ENCODE peak calls at places on chromosomes 11 and 22, in nine cellular contexts. One of them, this sample, is unnamed.

GRCh38 chr22:20591660-20592310 is 84.4 kb downstream of the MED15 start:
- DNase-seq in WERI-Rb-1: peak
- DNase-seq in transverse colon: no peak
- DNase-seq in CD8-positive, alpha-beta T cell: no peak
- DNase-seq in ovary: no peak
- DNase-seq in right atrium auricular region: no peak
- DNase-seq in cardiac muscle cell: peak
- DNase-seq in GM23338: peak
- DNase-seq in coronary artery: no peak
- DNase-seq in this sample: no peak

GRCh38 chr11:44711113-44711512 is 15.6 kb upstream of the TSPAN18 start:
- DNase-seq in CD8-positive, alpha-beta T cell: no peak
- DNase-seq in ovary: no peak
- DNase-seq in WERI-Rb-1: peak
- DNase-seq in GM23338: peak
- DNase-seq in transverse colon: no peak
- DNase-seq in coronary artery: no peak
- DNase-seq in right atrium auricular region: no peak
- DNase-seq in cardiac muscle cell: no peak
- DNase-seq in this sample: no peak

GRCh38 chr11:40252236-40252635 is 1207.2 kb downstream of the LRRC4C start:
- DNase-seq in coronary artery: no peak
- DNase-seq in CD8-positive, alpha-beta T cell: no peak
- DNase-seq in right atrium auricular region: no peak
- DNase-seq in cardiac muscle cell: no peak
- DNase-seq in ovary: no peak
- DNase-seq in WERI-Rb-1: no peak
- DNase-seq in transverse colon: no peak
- DNase-seq in GM23338: no peak
- DNase-seq in this sample: no peak

GRCh38 chr22:36644333-36644757 is 59.2 kb downstream of the CACNG2 start:
- DNase-seq in right atrium auricular region: no peak
- DNase-seq in cardiac muscle cell: peak
- DNase-seq in ovary: no peak
- DNase-seq in coronary artery: no peak
- DNase-seq in WERI-Rb-1: no peak
- DNase-seq in CD8-positive, alpha-beta T cell: no peak
- DNase-seq in GM23338: peak
- DNase-seq in transverse colon: no peak
- DNase-seq in this sample: peak

GRCh38 chr11:48127521-48128183 is 89.0 kb upstream of the OR4B1 start:
- DNase-seq in WERI-Rb-1: no peak
- DNase-seq in ovary: no peak
- DNase-seq in right atrium auricular region: no peak
- DNase-seq in coronary artery: no peak
- DNase-seq in CD8-positive, alpha-beta T cell: no peak
- DNase-seq in cardiac muscle cell: no peak
- DNase-seq in GM23338: no peak
- DNase-seq in transverse colon: no peak
- DNase-seq in this sample: no peak

GRCh38 chr11:122101625-122102291 is 14.3 kb downstream of the BLID start:
- DNase-seq in transverse colon: peak
- DNase-seq in coronary artery: peak
- DNase-seq in cardiac muscle cell: peak
- DNase-seq in GM23338: peak
- DNase-seq in CD8-positive, alpha-beta T cell: no peak
- DNase-seq in ovary: peak
- DNase-seq in WERI-Rb-1: peak
- DNase-seq in right atrium auricular region: peak
- DNase-seq in this sample: peak

GRCh38 chr22:27219036-27219435 is 561.6 kb downstream of the MIAT start:
- DNase-seq in right atrium auricular region: no peak
- DNase-seq in GM23338: no peak
- DNase-seq in WERI-Rb-1: no peak
- DNase-seq in transverse colon: no peak
- DNase-seq in cardiac muscle cell: no peak
- DNase-seq in coronary artery: peak
- DNase-seq in CD8-positive, alpha-beta T cell: no peak
- DNase-seq in ovary: no peak
- DNase-seq in this sample: no peak

GRCh38 chr11:110818032-110818687 is 105.9 kb upstream of the ARHGAP20 start:
- DNase-seq in ovary: no peak
- DNase-seq in WERI-Rb-1: no peak
- DNase-seq in right atrium auricular region: no peak
- DNase-seq in transverse colon: no peak
- DNase-seq in GM23338: no peak
- DNase-seq in coronary artery: no peak
- DNase-seq in cardiac muscle cell: peak
- DNase-seq in CD8-positive, alpha-beta T cell: no peak
- DNase-seq in this sample: peak

GRCh38 chr11:9573775-9574555 is 495 bp downstream of the WEE1 start:
- DNase-seq in WERI-Rb-1: no peak
- DNase-seq in transverse colon: peak
- DNase-seq in GM23338: no peak
- DNase-seq in ovary: peak
- DNase-seq in CD8-positive, alpha-beta T cell: peak
- DNase-seq in coronary artery: peak
- DNase-seq in right atrium auricular region: no peak
- DNase-seq in cardiac muscle cell: peak
- DNase-seq in this sample: no peak

GRCh38 chr22:30538280-30538679 is 8.3 kb downstream of the SEC14L6 start:
- DNase-seq in transverse colon: no peak
- DNase-seq in GM23338: no peak
- DNase-seq in right atrium auricular region: no peak
- DNase-seq in ovary: no peak
- DNase-seq in CD8-positive, alpha-beta T cell: no peak
- DNase-seq in WERI-Rb-1: no peak
- DNase-seq in coronary artery: no peak
- DNase-seq in cardiac muscle cell: peak
- DNase-seq in this sample: peak

GRCh38 chr11:44619931-44620725 is 54.7 kb downstream of the CD82 start:
- DNase-seq in transverse colon: peak
- DNase-seq in WERI-Rb-1: peak
- DNase-seq in cardiac muscle cell: no peak
- DNase-seq in CD8-positive, alpha-beta T cell: no peak
- DNase-seq in ovary: peak
- DNase-seq in right atrium auricular region: peak
- DNase-seq in coronary artery: peak
- DNase-seq in GM23338: no peak
- DNase-seq in this sample: no peak

GRCh38 chr11:130786987-130787688 is 129.1 kb downstream of the SNX19 start:
- DNase-seq in right atrium auricular region: no peak
- DNase-seq in cardiac muscle cell: no peak
- DNase-seq in transverse colon: no peak
- DNase-seq in WERI-Rb-1: no peak
- DNase-seq in CD8-positive, alpha-beta T cell: no peak
- DNase-seq in GM23338: no peak
- DNase-seq in coronary artery: no peak
- DNase-seq in ovary: no peak
- DNase-seq in this sample: peak

GRCh38 chr22:24994070-24994763 is 41.7 kb downstream of the KIAA1671 start:
- DNase-seq in WERI-Rb-1: peak
- DNase-seq in CD8-positive, alpha-beta T cell: no peak
- DNase-seq in right atrium auricular region: no peak
- DNase-seq in ovary: no peak
- DNase-seq in coronary artery: no peak
- DNase-seq in GM23338: peak
- DNase-seq in transverse colon: peak
- DNase-seq in cardiac muscle cell: no peak
- DNase-seq in this sample: peak

GRCh38 chr11:120500414-120500936 is 11.1 kb upstream of the GRIK4 start:
- DNase-seq in ovary: no peak
- DNase-seq in right atrium auricular region: peak
- DNase-seq in CD8-positive, alpha-beta T cell: no peak
- DNase-seq in GM23338: peak
- DNase-seq in cardiac muscle cell: no peak
- DNase-seq in WERI-Rb-1: no peak
- DNase-seq in coronary artery: no peak
- DNase-seq in transverse colon: no peak
- DNase-seq in this sample: no peak

GRCh38 chr11:8252946-8253345 is 10.7 kb downstream of the LMO1 start:
- DNase-seq in CD8-positive, alpha-beta T cell: no peak
- DNase-seq in cardiac muscle cell: no peak
- DNase-seq in ovary: no peak
- DNase-seq in transverse colon: no peak
- DNase-seq in GM23338: no peak
- DNase-seq in right atrium auricular region: no peak
- DNase-seq in coronary artery: no peak
- DNase-seq in WERI-Rb-1: no peak
- DNase-seq in this sample: no peak

GRCh38 chr22:30253205-30253852 is 6.8 kb upstream of the LIF start:
- DNase-seq in CD8-positive, alpha-beta T cell: no peak
- DNase-seq in WERI-Rb-1: peak
- DNase-seq in right atrium auricular region: peak
- DNase-seq in transverse colon: peak
- DNase-seq in ovary: no peak
- DNase-seq in GM23338: no peak
- DNase-seq in cardiac muscle cell: peak
- DNase-seq in coronary artery: no peak
- DNase-seq in this sample: peak

GRCh38 chr11:122984186-122985011 is 2.8 kb upstream of the BSX start:
- DNase-seq in transverse colon: no peak
- DNase-seq in right atrium auricular region: no peak
- DNase-seq in ovary: no peak
- DNase-seq in coronary artery: no peak
- DNase-seq in WERI-Rb-1: peak
- DNase-seq in CD8-positive, alpha-beta T cell: no peak
- DNase-seq in cardiac muscle cell: peak
- DNase-seq in GM23338: peak
- DNase-seq in this sample: no peak

DNA sequence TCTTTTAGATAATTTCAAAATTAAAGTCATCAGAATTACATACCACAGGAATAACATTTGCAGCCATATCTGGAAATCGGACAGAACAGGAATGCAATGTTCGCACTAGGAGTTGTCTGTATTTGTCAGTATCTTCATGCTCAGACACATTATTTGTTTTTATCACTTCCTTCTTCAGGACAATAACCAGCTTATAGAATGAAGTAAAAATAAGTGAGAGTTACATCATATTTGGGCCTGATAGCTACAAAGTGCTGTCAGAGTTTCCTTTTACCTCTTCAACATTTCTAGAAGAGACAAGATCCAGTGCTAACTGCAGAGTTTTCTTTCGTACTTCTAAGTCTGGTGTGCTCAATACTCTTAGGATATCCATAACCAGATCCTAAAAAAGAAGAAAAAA is 18.9 kb downstream of the COPB1 start:
- DNase-seq in transverse colon: no peak
- DNase-seq in GM23338: no peak
- DNase-seq in cardiac muscle cell: peak
- DNase-seq in CD8-positive, alpha-beta T cell: no peak
- DNase-seq in right atrium auricular region: no peak
- DNase-seq in coronary artery: no peak
- DNase-seq in ovary: no peak
- DNase-seq in WERI-Rb-1: no peak
- DNase-seq in this sample: no peak
- H3K27ac ChIP-seq in transverse colon: no peak
- H3K27ac ChIP-seq in GM23338: no peak
- H3K27ac ChIP-seq in cardiac muscle cell: no peak
- H3K27ac ChIP-seq in CD8-positive, alpha-beta T cell: no peak
- H3K27ac ChIP-seq in right atrium auricular region: no peak
- H3K27ac ChIP-seq in coronary artery: no peak
- H3K27ac ChIP-seq in ovary: no peak
- H3K27ac ChIP-seq in WERI-Rb-1: no peak
- H3K27ac ChIP-seq in this sample: no peak

DNA sequence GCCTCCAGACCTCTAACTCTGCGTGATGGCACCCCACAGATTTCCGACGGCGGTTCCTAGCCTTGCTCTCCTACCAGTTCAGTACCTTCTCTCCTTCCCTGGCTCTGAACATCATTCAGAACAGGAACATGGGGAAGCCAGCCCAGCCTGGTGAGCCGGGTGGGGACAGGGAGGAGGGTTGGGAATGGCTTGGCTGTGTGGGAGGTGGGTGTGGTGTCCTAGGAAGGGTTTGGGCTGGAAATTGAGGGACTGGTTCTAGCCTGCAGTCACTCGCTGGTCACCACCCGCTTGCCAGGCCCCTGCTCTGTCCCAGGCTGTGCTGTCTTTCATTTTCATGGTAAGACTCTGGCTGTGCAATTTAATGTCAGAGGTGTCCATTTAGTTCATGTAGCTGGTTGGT is 33.9 kb downstream of the NAT10 start:
- DNase-seq in WERI-Rb-1: no peak
- DNase-seq in cardiac muscle cell: no peak
- DNase-seq in transverse colon: no peak
- DNase-seq in right atrium auricular region: no peak
- DNase-seq in GM23338: no peak
- DNase-seq in CD8-positive, alpha-beta T cell: no peak
- DNase-seq in coronary artery: no peak
- DNase-seq in ovary: no peak
- DNase-seq in this sample: no peak
- TF ChIP-seq CTCF in WERI-Rb-1: no peak
- TF ChIP-seq CTCF in cardiac muscle cell: no peak
- TF ChIP-seq CTCF in transverse colon: no peak
- TF ChIP-seq CTCF in right atrium auricular region: no peak
- TF ChIP-seq CTCF in GM23338: no peak
- TF ChIP-seq CTCF in CD8-positive, alpha-beta T cell: no peak
- TF ChIP-seq CTCF in coronary artery: no peak
- TF ChIP-seq CTCF in ovary: no peak
- TF ChIP-seq CTCF in this sample: no peak

DNA sequence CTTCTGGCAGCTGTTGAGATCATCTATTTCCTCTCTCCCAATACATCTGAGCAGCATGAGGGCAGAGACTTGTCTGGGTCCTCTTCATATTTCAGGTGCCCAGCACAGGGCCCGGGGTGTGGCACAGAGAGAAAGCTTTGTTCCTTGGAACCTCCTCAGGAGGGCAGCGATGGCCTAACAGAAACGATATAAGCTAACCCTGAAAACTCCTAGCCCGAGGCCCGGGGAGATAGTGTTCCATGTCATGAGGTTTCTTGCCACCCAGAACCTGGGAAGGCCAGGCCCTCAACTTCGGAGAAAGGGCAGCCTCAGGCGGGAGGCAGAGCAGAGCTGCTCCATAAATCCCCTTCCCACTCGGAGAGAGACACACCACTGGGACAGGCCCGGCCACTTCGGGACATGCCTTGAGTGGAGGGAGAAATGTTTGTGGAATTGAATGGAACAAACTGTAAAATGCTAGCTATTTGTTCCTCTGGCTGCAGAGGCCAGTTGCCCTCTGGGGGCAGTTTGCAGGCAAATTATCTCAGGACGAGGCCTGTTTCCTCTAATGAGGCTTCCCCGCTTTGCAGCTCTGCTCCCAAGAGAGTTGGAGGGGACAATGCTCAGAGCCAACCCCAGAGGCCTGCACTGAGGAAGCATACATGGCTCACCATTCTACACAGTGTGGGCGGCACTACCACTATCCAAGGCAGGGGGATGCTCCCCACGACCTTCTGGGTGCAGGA is 11.6 kb downstream of the ARRB1 start:
- DNase-seq in GM23338: no peak
- DNase-seq in transverse colon: no peak
- DNase-seq in right atrium auricular region: no peak
- DNase-seq in CD8-positive, alpha-beta T cell: no peak
- DNase-seq in coronary artery: peak
- DNase-seq in WERI-Rb-1: no peak
- DNase-seq in ovary: no peak
- DNase-seq in cardiac muscle cell: no peak
- DNase-seq in this sample: no peak
- H3K4me3 ChIP-seq in GM23338: no peak
- H3K4me3 ChIP-seq in transverse colon: no peak
- H3K4me3 ChIP-seq in right atrium auricular region: no peak
- H3K4me3 ChIP-seq in CD8-positive, alpha-beta T cell: peak
- H3K4me3 ChIP-seq in coronary artery: peak
- H3K4me3 ChIP-seq in WERI-Rb-1: no peak
- H3K4me3 ChIP-seq in ovary: no peak
- H3K4me3 ChIP-seq in cardiac muscle cell: no peak
- H3K4me3 ChIP-seq in this sample: no peak

GRCh38 chr11:119066481-119066880 is 1.1 kb upstream of the VPS11 start:
- DNase-seq in CD8-positive, alpha-beta T cell: no peak
- DNase-seq in transverse colon: no peak
- DNase-seq in cardiac muscle cell: no peak
- DNase-seq in GM23338: no peak
- DNase-seq in right atrium auricular region: no peak
- DNase-seq in ovary: no peak
- DNase-seq in coronary artery: no peak
- DNase-seq in WERI-Rb-1: no peak
- DNase-seq in this sample: no peak
- H3K27ac ChIP-seq in CD8-positive, alpha-beta T cell: peak
- H3K27ac ChIP-seq in transverse colon: peak
- H3K27ac ChIP-seq in cardiac muscle cell: no peak
- H3K27ac ChIP-seq in GM23338: no peak
- H3K27ac ChIP-seq in right atrium auricular region: peak
- H3K27ac ChIP-seq in ovary: no peak
- H3K27ac ChIP-seq in coronary artery: peak
- H3K27ac ChIP-seq in WERI-Rb-1: no peak
- H3K27ac ChIP-seq in this sample: peak